ENCODE peak calls at places on chromosomes 2 and 18, in nine cellular contexts. One of them, this sample, is unnamed.

GRCh38 chr2:21118302-21118920 is 5.4 kb upstream of the TDRD15 start:
- DNase-seq in cardiac fibroblast: peak; percentile 25
- DNase-seq in Daoy: peak; percentile 32
- DNase-seq in heart left ventricle: no peak
- DNase-seq in CD8-positive, alpha-beta T cell: no peak
- DNase-seq in ovary: no peak
- DNase-seq in activated CD4-positive, alpha-beta T cell treated with anti-CD3 and anti-CD28 coated beads, Interleukin-2, amount 50 U/mL, for 24 hours: no peak
- DNase-seq in AG08396: peak; percentile 19
- DNase-seq in NCI-H524 treated with DMSO at 0.1 percent for 48 hours: peak; percentile 6
- DNase-seq in this sample: peak; percentile 59

GRCh38 chr2:36246320-36246990 is 109.1 kb upstream of the CRIM1 start:
- DNase-seq in cardiac fibroblast: peak; percentile 1
- DNase-seq in Daoy: no peak
- DNase-seq in heart left ventricle: no peak
- DNase-seq in CD8-positive, alpha-beta T cell: no peak
- DNase-seq in ovary: no peak
- DNase-seq in activated CD4-positive, alpha-beta T cell treated with anti-CD3 and anti-CD28 coated beads, Interleukin-2, amount 50 U/mL, for 24 hours: no peak
- DNase-seq in AG08396: no peak
- DNase-seq in NCI-H524 treated with DMSO at 0.1 percent for 48 hours: no peak
- DNase-seq in this sample: no peak

GRCh38 chr2:189083088-189083487 is 96.5 kb downstream of the COL5A2 start:
- DNase-seq in cardiac fibroblast: no peak
- DNase-seq in Daoy: no peak
- DNase-seq in heart left ventricle: no peak
- DNase-seq in CD8-positive, alpha-beta T cell: no peak
- DNase-seq in ovary: no peak
- DNase-seq in activated CD4-positive, alpha-beta T cell treated with anti-CD3 and anti-CD28 coated beads, Interleukin-2, amount 50 U/mL, for 24 hours: no peak
- DNase-seq in AG08396: no peak
- DNase-seq in NCI-H524 treated with DMSO at 0.1 percent for 48 hours: no peak
- DNase-seq in this sample: no peak

GRCh38 chr2:64649626-64650025 is 4.1 kb downstream of the SERTAD2 start:
- DNase-seq in cardiac fibroblast: no peak
- DNase-seq in Daoy: no peak
- DNase-seq in heart left ventricle: no peak
- DNase-seq in CD8-positive, alpha-beta T cell: no peak
- DNase-seq in ovary: no peak
- DNase-seq in activated CD4-positive, alpha-beta T cell treated with anti-CD3 and anti-CD28 coated beads, Interleukin-2, amount 50 U/mL, for 24 hours: no peak
- DNase-seq in AG08396: no peak
- DNase-seq in NCI-H524 treated with DMSO at 0.1 percent for 48 hours: no peak
- DNase-seq in this sample: peak; percentile 40

GRCh38 chr2:119291588-119292167 is 68.0 kb downstream of the STEAP3 start:
- DNase-seq in cardiac fibroblast: no peak
- DNase-seq in Daoy: no peak
- DNase-seq in heart left ventricle: no peak
- DNase-seq in CD8-positive, alpha-beta T cell: no peak
- DNase-seq in ovary: no peak
- DNase-seq in activated CD4-positive, alpha-beta T cell treated with anti-CD3 and anti-CD28 coated beads, Interleukin-2, amount 50 U/mL, for 24 hours: no peak
- DNase-seq in AG08396: no peak
- DNase-seq in NCI-H524 treated with DMSO at 0.1 percent for 48 hours: no peak
- DNase-seq in this sample: no peak

GRCh38 chr18:56161604-56162003 is 476.8 kb downstream of the TXNL1 start:
- DNase-seq in cardiac fibroblast: peak; percentile 39
- DNase-seq in Daoy: peak; percentile 4
- DNase-seq in heart left ventricle: no peak
- DNase-seq in CD8-positive, alpha-beta T cell: no peak
- DNase-seq in ovary: no peak
- DNase-seq in activated CD4-positive, alpha-beta T cell treated with anti-CD3 and anti-CD28 coated beads, Interleukin-2, amount 50 U/mL, for 24 hours: no peak
- DNase-seq in AG08396: no peak
- DNase-seq in NCI-H524 treated with DMSO at 0.1 percent for 48 hours: no peak
- DNase-seq in this sample: no peak

GRCh38 chr18:59556265-59556664 is 141.0 kb downstream of the CCBE1 start:
- DNase-seq in cardiac fibroblast: peak; percentile 69
- DNase-seq in Daoy: peak; percentile 13
- DNase-seq in heart left ventricle: no peak
- DNase-seq in CD8-positive, alpha-beta T cell: no peak
- DNase-seq in ovary: no peak
- DNase-seq in activated CD4-positive, alpha-beta T cell treated with anti-CD3 and anti-CD28 coated beads, Interleukin-2, amount 50 U/mL, for 24 hours: no peak
- DNase-seq in AG08396: peak; percentile 22
- DNase-seq in NCI-H524 treated with DMSO at 0.1 percent for 48 hours: no peak
- DNase-seq in this sample: no peak

GRCh38 chr2:23694058-23695045 is 232.6 kb downstream of the ATAD2B start:
- DNase-seq in cardiac fibroblast: no peak
- DNase-seq in Daoy: no peak
- DNase-seq in heart left ventricle: no peak
- DNase-seq in CD8-positive, alpha-beta T cell: no peak
- DNase-seq in ovary: no peak
- DNase-seq in activated CD4-positive, alpha-beta T cell treated with anti-CD3 and anti-CD28 coated beads, Interleukin-2, amount 50 U/mL, for 24 hours: no peak
- DNase-seq in AG08396: no peak
- DNase-seq in NCI-H524 treated with DMSO at 0.1 percent for 48 hours: no peak
- DNase-seq in this sample: no peak

GRCh38 chr2:170679607-170680079 is 35.5 kb upstream of the SP5 start:
- DNase-seq in cardiac fibroblast: no peak
- DNase-seq in Daoy: no peak
- DNase-seq in heart left ventricle: no peak
- DNase-seq in CD8-positive, alpha-beta T cell: no peak
- DNase-seq in ovary: no peak
- DNase-seq in activated CD4-positive, alpha-beta T cell treated with anti-CD3 and anti-CD28 coated beads, Interleukin-2, amount 50 U/mL, for 24 hours: no peak
- DNase-seq in AG08396: no peak
- DNase-seq in NCI-H524 treated with DMSO at 0.1 percent for 48 hours: peak; percentile 52
- DNase-seq in this sample: no peak

GRCh38 chr2:12821656-12822055 is 104.9 kb downstream of the TRIB2 start:
- DNase-seq in cardiac fibroblast: no peak
- DNase-seq in Daoy: no peak
- DNase-seq in heart left ventricle: no peak
- DNase-seq in CD8-positive, alpha-beta T cell: no peak
- DNase-seq in ovary: no peak
- DNase-seq in activated CD4-positive, alpha-beta T cell treated with anti-CD3 and anti-CD28 coated beads, Interleukin-2, amount 50 U/mL, for 24 hours: no peak
- DNase-seq in AG08396: no peak
- DNase-seq in NCI-H524 treated with DMSO at 0.1 percent for 48 hours: no peak
- DNase-seq in this sample: no peak

GRCh38 chr2:100197643-100198153 is 55.3 kb upstream of the AFF3 start:
- DNase-seq in cardiac fibroblast: peak; percentile 54
- DNase-seq in Daoy: no peak
- DNase-seq in heart left ventricle: peak; percentile 71
- DNase-seq in CD8-positive, alpha-beta T cell: no peak
- DNase-seq in ovary: peak; percentile 87
- DNase-seq in activated CD4-positive, alpha-beta T cell treated with anti-CD3 and anti-CD28 coated beads, Interleukin-2, amount 50 U/mL, for 24 hours: no peak
- DNase-seq in AG08396: peak; percentile 33
- DNase-seq in NCI-H524 treated with DMSO at 0.1 percent for 48 hours: no peak
- DNase-seq in this sample: peak; percentile 80

GRCh38 chr18:67010916-67011315 is 407.0 kb upstream of the CDH19 start:
- DNase-seq in cardiac fibroblast: peak; percentile 53
- DNase-seq in Daoy: no peak
- DNase-seq in heart left ventricle: no peak
- DNase-seq in CD8-positive, alpha-beta T cell: no peak
- DNase-seq in ovary: no peak
- DNase-seq in activated CD4-positive, alpha-beta T cell treated with anti-CD3 and anti-CD28 coated beads, Interleukin-2, amount 50 U/mL, for 24 hours: no peak
- DNase-seq in AG08396: no peak
- DNase-seq in NCI-H524 treated with DMSO at 0.1 percent for 48 hours: no peak
- DNase-seq in this sample: no peak

GRCh38 chr18:55983433-55983832 is 395.4 kb upstream of the TCF4 start:
- DNase-seq in cardiac fibroblast: no peak
- DNase-seq in Daoy: no peak
- DNase-seq in heart left ventricle: no peak
- DNase-seq in CD8-positive, alpha-beta T cell: no peak
- DNase-seq in ovary: no peak
- DNase-seq in activated CD4-positive, alpha-beta T cell treated with anti-CD3 and anti-CD28 coated beads, Interleukin-2, amount 50 U/mL, for 24 hours: no peak
- DNase-seq in AG08396: no peak
- DNase-seq in NCI-H524 treated with DMSO at 0.1 percent for 48 hours: no peak
- DNase-seq in this sample: no peak

GRCh38 chr2:37871453-37872191 is 53.5 kb upstream of the RMDN2 start:
- DNase-seq in cardiac fibroblast: peak; percentile 87
- DNase-seq in Daoy: peak; percentile 36
- DNase-seq in heart left ventricle: no peak
- DNase-seq in CD8-positive, alpha-beta T cell: no peak
- DNase-seq in ovary: no peak
- DNase-seq in activated CD4-positive, alpha-beta T cell treated with anti-CD3 and anti-CD28 coated beads, Interleukin-2, amount 50 U/mL, for 24 hours: no peak
- DNase-seq in AG08396: peak; percentile 39
- DNase-seq in NCI-H524 treated with DMSO at 0.1 percent for 48 hours: no peak
- DNase-seq in this sample: no peak

GRCh38 chr2:240225116-240225515 is 84.7 kb upstream of the OTOS start:
- DNase-seq in cardiac fibroblast: no peak
- DNase-seq in Daoy: no peak
- DNase-seq in heart left ventricle: peak; percentile 13
- DNase-seq in CD8-positive, alpha-beta T cell: peak; percentile 29
- DNase-seq in ovary: no peak
- DNase-seq in activated CD4-positive, alpha-beta T cell treated with anti-CD3 and anti-CD28 coated beads, Interleukin-2, amount 50 U/mL, for 24 hours: no peak
- DNase-seq in AG08396: no peak
- DNase-seq in NCI-H524 treated with DMSO at 0.1 percent for 48 hours: no peak
- DNase-seq in this sample: peak; percentile 10

GRCh38 chr2:221429741-221430491 is 142.2 kb downstream of the EPHA4 start:
- DNase-seq in cardiac fibroblast: no peak
- DNase-seq in Daoy: peak; percentile 36
- DNase-seq in heart left ventricle: no peak
- DNase-seq in CD8-positive, alpha-beta T cell: no peak
- DNase-seq in ovary: no peak
- DNase-seq in activated CD4-positive, alpha-beta T cell treated with anti-CD3 and anti-CD28 coated beads, Interleukin-2, amount 50 U/mL, for 24 hours: no peak
- DNase-seq in AG08396: no peak
- DNase-seq in NCI-H524 treated with DMSO at 0.1 percent for 48 hours: peak; percentile 94
- DNase-seq in this sample: peak; percentile 33

GRCh38 chr2:145323512-145323911 is 803.6 kb upstream of the ZEB2 start:
- DNase-seq in cardiac fibroblast: peak; percentile 19
- DNase-seq in Daoy: peak; percentile 21
- DNase-seq in heart left ventricle: no peak
- DNase-seq in CD8-positive, alpha-beta T cell: no peak
- DNase-seq in ovary: no peak
- DNase-seq in activated CD4-positive, alpha-beta T cell treated with anti-CD3 and anti-CD28 coated beads, Interleukin-2, amount 50 U/mL, for 24 hours: no peak
- DNase-seq in AG08396: peak; percentile 3
- DNase-seq in NCI-H524 treated with DMSO at 0.1 percent for 48 hours: no peak
- DNase-seq in this sample: no peak

GRCh38 chr2:134491796-134492441 is 226.9 kb downstream of the TMEM163 start:
- DNase-seq in cardiac fibroblast: peak; percentile 2
- DNase-seq in Daoy: peak; percentile 37
- DNase-seq in heart left ventricle: no peak
- DNase-seq in CD8-positive, alpha-beta T cell: no peak
- DNase-seq in ovary: no peak
- DNase-seq in activated CD4-positive, alpha-beta T cell treated with anti-CD3 and anti-CD28 coated beads, Interleukin-2, amount 50 U/mL, for 24 hours: no peak
- DNase-seq in AG08396: no peak
- DNase-seq in NCI-H524 treated with DMSO at 0.1 percent for 48 hours: peak; percentile 45
- DNase-seq in this sample: no peak

GRCh38 chr2:70947556-70948184 is 12.0 kb downstream of the ATP6V1B1 start:
- DNase-seq in cardiac fibroblast: peak; percentile 74
- DNase-seq in Daoy: peak; percentile 84
- DNase-seq in heart left ventricle: no peak
- DNase-seq in CD8-positive, alpha-beta T cell: peak; percentile 47
- DNase-seq in ovary: no peak
- DNase-seq in activated CD4-positive, alpha-beta T cell treated with anti-CD3 and anti-CD28 coated beads, Interleukin-2, amount 50 U/mL, for 24 hours: no peak
- DNase-seq in AG08396: peak; percentile 53
- DNase-seq in NCI-H524 treated with DMSO at 0.1 percent for 48 hours: no peak
- DNase-seq in this sample: peak; percentile 10

GRCh38 chr2:27584597-27584996 is 1.8 kb downstream of the ZNF512 start:
- DNase-seq in cardiac fibroblast: no peak
- DNase-seq in Daoy: no peak
- DNase-seq in heart left ventricle: no peak
- DNase-seq in CD8-positive, alpha-beta T cell: no peak
- DNase-seq in ovary: no peak
- DNase-seq in activated CD4-positive, alpha-beta T cell treated with anti-CD3 and anti-CD28 coated beads, Interleukin-2, amount 50 U/mL, for 24 hours: no peak
- DNase-seq in AG08396: no peak
- DNase-seq in NCI-H524 treated with DMSO at 0.1 percent for 48 hours: no peak
- DNase-seq in this sample: no peak

GRCh38 chr2:232611559-232612218 is 21.7 kb upstream of the EFHD1 start:
- DNase-seq in cardiac fibroblast: peak; percentile 49
- DNase-seq in Daoy: peak; percentile 91
- DNase-seq in heart left ventricle: peak; percentile 51
- DNase-seq in CD8-positive, alpha-beta T cell: peak; percentile 79
- DNase-seq in ovary: peak; percentile 68
- DNase-seq in activated CD4-positive, alpha-beta T cell treated with anti-CD3 and anti-CD28 coated beads, Interleukin-2, amount 50 U/mL, for 24 hours: peak; percentile 45
- DNase-seq in AG08396: peak; percentile 54
- DNase-seq in NCI-H524 treated with DMSO at 0.1 percent for 48 hours: no peak
- DNase-seq in this sample: peak; percentile 75

GRCh38 chr2:136110528-136110927 is 7.4 kb downstream of the CXCR4 start:
- DNase-seq in cardiac fibroblast: no peak
- DNase-seq in Daoy: no peak
- DNase-seq in heart left ventricle: no peak
- DNase-seq in CD8-positive, alpha-beta T cell: no peak
- DNase-seq in ovary: no peak
- DNase-seq in activated CD4-positive, alpha-beta T cell treated with anti-CD3 and anti-CD28 coated beads, Interleukin-2, amount 50 U/mL, for 24 hours: no peak
- DNase-seq in AG08396: no peak
- DNase-seq in NCI-H524 treated with DMSO at 0.1 percent for 48 hours: no peak
- DNase-seq in this sample: no peak

GRCh38 chr2:160613466-160614153 is 120.0 kb upstream of the RBMS1 start:
- DNase-seq in cardiac fibroblast: peak; percentile 89
- DNase-seq in Daoy: peak; percentile 68
- DNase-seq in heart left ventricle: no peak
- DNase-seq in CD8-positive, alpha-beta T cell: no peak
- DNase-seq in ovary: no peak
- DNase-seq in activated CD4-positive, alpha-beta T cell treated with anti-CD3 and anti-CD28 coated beads, Interleukin-2, amount 50 U/mL, for 24 hours: no peak
- DNase-seq in AG08396: peak; percentile 23
- DNase-seq in NCI-H524 treated with DMSO at 0.1 percent for 48 hours: no peak
- DNase-seq in this sample: no peak

GRCh38 chr2:128379021-128380005 is 60.6 kb upstream of the HS6ST1 start:
- DNase-seq in cardiac fibroblast: peak; percentile 67
- DNase-seq in Daoy: no peak
- DNase-seq in heart left ventricle: peak; percentile 45
- DNase-seq in CD8-positive, alpha-beta T cell: no peak
- DNase-seq in ovary: peak; percentile 86
- DNase-seq in activated CD4-positive, alpha-beta T cell treated with anti-CD3 and anti-CD28 coated beads, Interleukin-2, amount 50 U/mL, for 24 hours: no peak
- DNase-seq in AG08396: peak; percentile 78
- DNase-seq in NCI-H524 treated with DMSO at 0.1 percent for 48 hours: no peak
- DNase-seq in this sample: peak; percentile 94